ENCODE peak calls at places on chromosomes 6 and 20, in seven cellular contexts. A is K562, I is SK-N-SH, N is GM12891, O is HepG2, S is GM12878, B is H1. R is an unnamed sample.

GRCh38 chr6:111709615-111710398 is 104.1 kb upstream of the TRAF3IP2 start:
- DNase-seq in A (peak), I (peak), B (no peak), N (peak), O (peak), S (peak), R (peak)

GRCh38 chr6:63882208-63882607 is 246.6 kb downstream of the PHF3 start:
- DNase-seq in O (peak), I (peak), N (no peak), B (no peak), S (no peak), A (no peak), R (no peak)

GRCh38 chr6:168370310-168370991 is 50.9 kb upstream of the DACT2 start:
- DNase-seq in I (peak), N (peak), O (peak), S (no peak), B (peak), A (peak), R (no peak)

GRCh38 chr20:45822863-45823262 is 4.2 kb downstream of the TNNC2 start:
- DNase-seq in I (no peak), O (no peak), S (no peak), B (no peak), A (no peak), N (no peak), R (no peak)

GRCh38 chr20:46985241-46985640 is 90.6 kb downstream of the EYA2 start:
- DNase-seq in S (no peak), A (no peak), B (no peak), O (no peak), I (no peak), N (no peak), R (no peak)

GRCh38 chr20:63911171-63911570 is 16.2 kb downstream of the DNAJC5 start:
- DNase-seq in N (no peak), B (no peak), O (no peak), I (no peak), S (no peak), A (no peak), R (no peak)

GRCh38 chr6:68875403-68875802 is 240.3 kb downstream of the ADGRB3 start:
- DNase-seq in A (no peak), O (no peak), I (no peak), B (no peak), N (no peak), S (no peak), R (no peak)

GRCh38 chr6:127515794-127516675 is 3.1 kb downstream of the MTCL3 start:
- DNase-seq in I (peak), O (no peak), S (no peak), A (peak), N (peak), B (peak), R (peak)

GRCh38 chr6:27873101-27874030 is 38.8 kb downstream of the OR2B2 start:
- DNase-seq in O (no peak), S (peak), A (no peak), I (peak), B (no peak), N (no peak), R (no peak)

GRCh38 chr6:116389357-116389756 is 18.6 kb downstream of the DSE start:
- DNase-seq in B (no peak), O (no peak), A (no peak), N (no peak), I (no peak), S (no peak), R (no peak)

DNA sequence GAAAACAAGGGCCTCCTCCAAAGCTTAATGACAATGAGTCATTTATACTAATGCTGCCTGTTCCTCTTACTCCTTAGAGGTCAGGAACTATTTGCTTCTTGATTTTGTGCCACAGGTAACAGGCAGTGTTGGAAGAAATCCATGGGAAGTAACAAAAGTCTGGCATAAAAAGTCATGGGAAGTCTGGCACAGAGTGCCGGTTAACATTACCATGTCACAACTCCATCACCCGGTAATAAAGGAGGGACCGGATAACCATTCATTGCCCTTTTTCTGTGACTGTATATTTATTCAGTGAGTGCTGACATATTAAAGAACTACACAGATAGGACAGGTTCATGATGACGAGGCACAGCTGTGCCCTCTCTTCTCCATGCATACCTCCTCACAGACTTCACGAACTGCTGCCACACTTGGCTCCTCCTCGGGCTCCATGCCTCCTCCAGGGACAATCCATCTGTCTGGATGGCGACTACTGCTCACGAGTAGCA is 50.9 kb downstream of the NUDT3 start:
- DNase-seq in N (no peak), S (no peak), O (no peak), A (no peak), I (no peak), B (no peak), R (no peak)
- TF ChIP-seq TAF1 in N (no peak), S (no peak), O (no peak), A (no peak), I (no peak), B (no peak), R (no peak)

DNA sequence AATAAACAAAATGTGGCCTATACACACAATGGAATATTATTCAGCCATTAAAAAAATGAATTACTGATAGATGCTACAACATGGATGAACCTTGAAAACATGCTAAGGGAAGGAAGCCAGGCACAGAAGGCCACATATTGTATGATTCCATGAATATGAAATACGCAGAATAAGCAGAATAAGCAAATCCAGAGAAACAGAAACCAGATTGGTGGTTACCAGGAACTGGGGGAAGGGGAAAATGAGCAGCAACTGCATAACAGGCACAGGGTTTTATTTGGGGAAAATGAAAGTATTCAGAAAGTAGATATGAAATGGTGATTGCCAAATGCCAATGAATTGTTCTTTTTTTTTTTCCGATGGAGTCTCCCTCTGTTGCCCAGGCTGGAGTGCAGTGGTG is 48.2 kb downstream of the NUDT3 start:
- DNase-seq in O (no peak), A (no peak), N (no peak), S (no peak), I (no peak), B (no peak), R (no peak)
- TF ChIP-seq TAF1 in O (no peak), A (no peak), N (no peak), S (no peak), I (no peak), B (no peak), R (no peak)

GRCh38 chr6:148524976-148525375 is 182.3 kb downstream of the SASH1 start:
- DNase-seq in O (no peak), I (no peak), A (no peak), B (no peak), S (no peak), N (no peak), R (no peak)
- TF ChIP-seq TAF1 in O (no peak), I (peak), A (no peak), B (no peak), S (no peak), N (no peak), R (no peak)

DNA sequence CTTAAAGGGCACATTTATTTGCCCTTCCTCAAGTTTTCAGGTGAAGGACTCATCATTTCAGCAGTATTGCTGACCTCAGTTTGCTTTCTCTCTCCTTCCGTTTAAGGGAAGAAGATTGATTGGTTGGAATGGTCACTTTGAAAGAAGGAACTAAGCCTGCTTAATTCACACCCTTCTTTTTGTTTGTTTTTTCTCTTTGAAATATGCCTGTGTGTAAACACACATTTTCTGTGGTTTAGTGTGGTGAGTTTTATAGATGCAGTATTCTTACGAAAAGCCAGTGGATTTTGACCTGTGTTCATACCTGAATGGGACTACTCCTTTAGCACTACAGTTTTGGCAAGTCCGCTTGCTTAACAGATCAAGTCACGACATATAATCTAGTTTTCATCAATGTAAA is 548.8 kb upstream of the EPHA7 start:
- DNase-seq in A (no peak), O (no peak), S (no peak), B (no peak), I (no peak), N (no peak), R (no peak)
- TF ChIP-seq TAF1 in A (no peak), O (no peak), S (no peak), B (no peak), I (no peak), N (no peak), R (no peak)

DNA sequence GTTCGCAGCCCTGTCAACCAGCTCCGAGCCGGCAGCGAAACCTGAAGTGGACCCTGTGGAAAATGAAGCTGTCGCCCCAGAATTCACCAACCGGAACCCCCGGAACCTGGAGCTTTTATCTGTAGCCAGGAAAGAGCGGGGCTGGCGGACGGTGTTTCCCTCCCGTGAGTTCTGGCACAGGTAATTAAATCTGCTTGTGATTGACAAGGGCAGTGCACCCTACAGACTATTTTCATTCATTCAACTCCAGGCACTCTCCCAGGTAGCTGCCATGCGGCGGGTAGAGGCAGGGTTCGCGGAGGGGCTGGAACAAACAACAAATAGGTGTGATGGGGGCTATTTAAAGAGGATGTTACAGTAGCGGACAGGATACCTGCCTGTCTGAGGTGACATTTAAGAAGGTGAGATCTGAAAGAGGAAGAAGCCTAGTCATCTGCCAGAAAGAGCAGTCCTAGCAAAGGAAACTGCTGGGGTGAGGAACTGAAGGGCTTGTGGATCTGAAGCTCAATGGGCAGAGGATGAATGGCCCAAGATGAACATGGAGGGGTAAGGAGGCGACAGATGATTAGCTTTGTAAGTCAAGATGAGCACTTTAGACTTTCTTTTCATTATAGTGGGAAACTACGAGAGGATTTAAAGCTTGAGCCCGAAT is 806 bp downstream of the MRPL18 start:
- DNase-seq in A (no peak), N (no peak), O (no peak), I (no peak), B (no peak), S (no peak), R (no peak)
- TF ChIP-seq TAF1 in A (no peak), N (no peak), O (no peak), I (no peak), B (no peak), S (no peak), R (no peak)

DNA sequence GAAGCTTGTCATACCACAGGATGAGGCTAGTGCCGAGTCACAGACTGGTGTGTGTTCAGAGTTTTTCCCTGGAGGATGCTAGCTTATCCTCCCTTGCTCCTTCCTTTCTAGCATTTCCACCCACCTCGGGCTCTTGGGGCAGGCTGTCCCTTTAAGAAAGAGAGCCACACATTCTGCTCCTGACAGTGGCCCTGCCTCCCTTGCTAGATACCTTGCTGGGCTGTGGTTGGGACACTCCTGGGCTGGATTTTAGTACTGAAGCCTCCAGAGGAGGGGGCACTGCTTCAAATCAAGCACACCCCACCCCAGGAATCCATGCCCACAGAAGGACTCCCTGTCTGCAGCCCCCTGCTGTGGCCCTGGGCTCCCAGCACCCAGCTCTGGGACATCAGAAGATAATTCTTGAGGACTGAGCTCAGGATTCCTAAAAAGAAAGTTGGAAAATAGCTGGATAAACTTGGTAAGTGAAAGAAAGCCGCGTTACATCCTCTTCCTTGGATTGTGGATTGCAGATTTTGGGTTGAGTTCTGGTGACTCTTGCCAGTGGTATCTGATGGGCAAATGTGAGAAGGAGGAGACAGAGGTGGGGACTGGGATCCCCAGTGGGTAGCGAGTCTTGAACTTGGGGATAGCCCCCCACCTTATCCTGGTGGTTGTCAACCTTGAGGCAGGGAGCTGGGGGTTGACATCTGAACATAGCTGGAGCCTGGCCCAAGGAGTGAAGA is 29.0 kb downstream of the DAAM2 start:
- DNase-seq in S (no peak), O (no peak), N (no peak), A (no peak), B (no peak), I (no peak), R (no peak)
- TF ChIP-seq TAF1 in S (no peak), O (no peak), N (no peak), A (no peak), B (no peak), I (no peak), R (no peak)